ENCODE peak calls at places on chromosomes 12 and 14, in eight cellular contexts. One of them, this sample, is unnamed.

GRCh38 chr12:19140381-19141236 is 11.1 kb downstream of the PLEKHA5 start:
- DNase-seq in anterior cingulate cortex: no peak
- DNase-seq in NCI-H2171 treated with DMSO at 0.1 percent for 48 hours: no peak
- DNase-seq in fibroblast of the aortic adventitia: no peak
- DNase-seq in Caki2: peak
- DNase-seq in AG04449: no peak
- DNase-seq in activated CD4-positive, alpha-beta T cell treated with anti-CD3 and anti-CD28 coated beads, Interleukin-2, amount 50 U/mL, for 1 hour: no peak
- DNase-seq in GM12865: no peak
- DNase-seq in this sample: no peak

GRCh38 chr14:50417853-50418252 is 21.2 kb upstream of the CDKL1 start:
- DNase-seq in anterior cingulate cortex: no peak
- DNase-seq in NCI-H2171 treated with DMSO at 0.1 percent for 48 hours: no peak
- DNase-seq in fibroblast of the aortic adventitia: peak
- DNase-seq in Caki2: no peak
- DNase-seq in AG04449: no peak
- DNase-seq in activated CD4-positive, alpha-beta T cell treated with anti-CD3 and anti-CD28 coated beads, Interleukin-2, amount 50 U/mL, for 1 hour: no peak
- DNase-seq in GM12865: no peak
- DNase-seq in this sample: no peak

GRCh38 chr12:49129332-49130150 is 1.7 kb downstream of the TUBA1B start:
- DNase-seq in anterior cingulate cortex: no peak
- DNase-seq in NCI-H2171 treated with DMSO at 0.1 percent for 48 hours: no peak
- DNase-seq in fibroblast of the aortic adventitia: no peak
- DNase-seq in Caki2: no peak
- DNase-seq in AG04449: no peak
- DNase-seq in activated CD4-positive, alpha-beta T cell treated with anti-CD3 and anti-CD28 coated beads, Interleukin-2, amount 50 U/mL, for 1 hour: no peak
- DNase-seq in GM12865: no peak
- DNase-seq in this sample: no peak

GRCh38 chr14:75648066-75648838 is 12.4 kb downstream of the ERG28 start:
- DNase-seq in anterior cingulate cortex: no peak
- DNase-seq in NCI-H2171 treated with DMSO at 0.1 percent for 48 hours: no peak
- DNase-seq in fibroblast of the aortic adventitia: peak
- DNase-seq in Caki2: peak
- DNase-seq in AG04449: peak
- DNase-seq in activated CD4-positive, alpha-beta T cell treated with anti-CD3 and anti-CD28 coated beads, Interleukin-2, amount 50 U/mL, for 1 hour: no peak
- DNase-seq in GM12865: no peak
- DNase-seq in this sample: no peak

GRCh38 chr12:84069079-84069661 is 843.4 kb downstream of the SLC6A15 start:
- DNase-seq in anterior cingulate cortex: no peak
- DNase-seq in NCI-H2171 treated with DMSO at 0.1 percent for 48 hours: no peak
- DNase-seq in fibroblast of the aortic adventitia: no peak
- DNase-seq in Caki2: no peak
- DNase-seq in AG04449: no peak
- DNase-seq in activated CD4-positive, alpha-beta T cell treated with anti-CD3 and anti-CD28 coated beads, Interleukin-2, amount 50 U/mL, for 1 hour: no peak
- DNase-seq in GM12865: no peak
- DNase-seq in this sample: no peak

GRCh38 chr12:46553266-46553665 is 180.7 kb upstream of the SLC38A2 start:
- DNase-seq in anterior cingulate cortex: no peak
- DNase-seq in NCI-H2171 treated with DMSO at 0.1 percent for 48 hours: no peak
- DNase-seq in fibroblast of the aortic adventitia: peak
- DNase-seq in Caki2: no peak
- DNase-seq in AG04449: no peak
- DNase-seq in activated CD4-positive, alpha-beta T cell treated with anti-CD3 and anti-CD28 coated beads, Interleukin-2, amount 50 U/mL, for 1 hour: no peak
- DNase-seq in GM12865: no peak
- DNase-seq in this sample: no peak

GRCh38 chr12:80494836-80495235 is 50.8 kb downstream of the PTPRQ start:
- DNase-seq in anterior cingulate cortex: no peak
- DNase-seq in NCI-H2171 treated with DMSO at 0.1 percent for 48 hours: peak
- DNase-seq in fibroblast of the aortic adventitia: no peak
- DNase-seq in Caki2: no peak
- DNase-seq in AG04449: no peak
- DNase-seq in activated CD4-positive, alpha-beta T cell treated with anti-CD3 and anti-CD28 coated beads, Interleukin-2, amount 50 U/mL, for 1 hour: no peak
- DNase-seq in GM12865: no peak
- DNase-seq in this sample: no peak

GRCh38 chr12:117583677-117584076 is 222.3 kb upstream of the NOS1 start:
- DNase-seq in anterior cingulate cortex: no peak
- DNase-seq in NCI-H2171 treated with DMSO at 0.1 percent for 48 hours: peak
- DNase-seq in fibroblast of the aortic adventitia: no peak
- DNase-seq in Caki2: no peak
- DNase-seq in AG04449: no peak
- DNase-seq in activated CD4-positive, alpha-beta T cell treated with anti-CD3 and anti-CD28 coated beads, Interleukin-2, amount 50 U/mL, for 1 hour: no peak
- DNase-seq in GM12865: no peak
- DNase-seq in this sample: no peak

GRCh38 chr14:105526781-105527380 is 498 bp downstream of the TMEM121 start:
- DNase-seq in anterior cingulate cortex: no peak
- DNase-seq in NCI-H2171 treated with DMSO at 0.1 percent for 48 hours: peak
- DNase-seq in fibroblast of the aortic adventitia: no peak
- DNase-seq in Caki2: no peak
- DNase-seq in AG04449: no peak
- DNase-seq in activated CD4-positive, alpha-beta T cell treated with anti-CD3 and anti-CD28 coated beads, Interleukin-2, amount 50 U/mL, for 1 hour: no peak
- DNase-seq in GM12865: no peak
- DNase-seq in this sample: no peak

GRCh38 chr12:87801860-87802720 is 227.1 kb downstream of the C12orf50 start:
- DNase-seq in anterior cingulate cortex: no peak
- DNase-seq in NCI-H2171 treated with DMSO at 0.1 percent for 48 hours: no peak
- DNase-seq in fibroblast of the aortic adventitia: peak
- DNase-seq in Caki2: no peak
- DNase-seq in AG04449: no peak
- DNase-seq in activated CD4-positive, alpha-beta T cell treated with anti-CD3 and anti-CD28 coated beads, Interleukin-2, amount 50 U/mL, for 1 hour: no peak
- DNase-seq in GM12865: no peak
- DNase-seq in this sample: no peak

GRCh38 chr14:63276492-63277342 is 42.0 kb downstream of the GPHB5 start:
- DNase-seq in anterior cingulate cortex: no peak
- DNase-seq in NCI-H2171 treated with DMSO at 0.1 percent for 48 hours: peak
- DNase-seq in fibroblast of the aortic adventitia: peak
- DNase-seq in Caki2: peak
- DNase-seq in AG04449: peak
- DNase-seq in activated CD4-positive, alpha-beta T cell treated with anti-CD3 and anti-CD28 coated beads, Interleukin-2, amount 50 U/mL, for 1 hour: no peak
- DNase-seq in GM12865: peak
- DNase-seq in this sample: no peak

GRCh38 chr12:93427779-93428564 is 13.8 kb downstream of the UBE2N start:
- DNase-seq in anterior cingulate cortex: no peak
- DNase-seq in NCI-H2171 treated with DMSO at 0.1 percent for 48 hours: peak
- DNase-seq in fibroblast of the aortic adventitia: peak
- DNase-seq in Caki2: no peak
- DNase-seq in AG04449: no peak
- DNase-seq in activated CD4-positive, alpha-beta T cell treated with anti-CD3 and anti-CD28 coated beads, Interleukin-2, amount 50 U/mL, for 1 hour: no peak
- DNase-seq in GM12865: no peak
- DNase-seq in this sample: no peak

GRCh38 chr14:95255487-95255886 is 64.2 kb downstream of the CLMN start:
- DNase-seq in anterior cingulate cortex: no peak
- DNase-seq in NCI-H2171 treated with DMSO at 0.1 percent for 48 hours: no peak
- DNase-seq in fibroblast of the aortic adventitia: peak
- DNase-seq in Caki2: peak
- DNase-seq in AG04449: no peak
- DNase-seq in activated CD4-positive, alpha-beta T cell treated with anti-CD3 and anti-CD28 coated beads, Interleukin-2, amount 50 U/mL, for 1 hour: no peak
- DNase-seq in GM12865: peak
- DNase-seq in this sample: no peak

GRCh38 chr12:32561931-32562341 is 117.2 kb upstream of the DNM1L start:
- DNase-seq in anterior cingulate cortex: no peak
- DNase-seq in NCI-H2171 treated with DMSO at 0.1 percent for 48 hours: no peak
- DNase-seq in fibroblast of the aortic adventitia: no peak
- DNase-seq in Caki2: no peak
- DNase-seq in AG04449: no peak
- DNase-seq in activated CD4-positive, alpha-beta T cell treated with anti-CD3 and anti-CD28 coated beads, Interleukin-2, amount 50 U/mL, for 1 hour: no peak
- DNase-seq in GM12865: no peak
- DNase-seq in this sample: no peak

GRCh38 chr12:56867216-56867615 is 67.0 kb downstream of the SDR9C7 start:
- DNase-seq in anterior cingulate cortex: no peak
- DNase-seq in NCI-H2171 treated with DMSO at 0.1 percent for 48 hours: no peak
- DNase-seq in fibroblast of the aortic adventitia: no peak
- DNase-seq in Caki2: no peak
- DNase-seq in AG04449: no peak
- DNase-seq in activated CD4-positive, alpha-beta T cell treated with anti-CD3 and anti-CD28 coated beads, Interleukin-2, amount 50 U/mL, for 1 hour: no peak
- DNase-seq in GM12865: no peak
- DNase-seq in this sample: no peak

This sample was measured in naive thymus-derived CD8-positive, alpha-beta T cell.